ENCODE peak calls at places on chromosome 19, in eight cellular contexts. T is epithelial cell of proximal tubule, O is colonic mucosa, G is NCI-H146, W is Caki2, Y is AG10803, B is NCI-H2081, E is AML-193. N is an unnamed sample.

GRCh38 chr19:9362905-9363304 is at the start of gene ZNF177:
- DNase-seq in T (no peak), G (no peak), Y (no peak), B (no peak), W (no peak), O (no peak), E (no peak), N (peak)

GRCh38 chr19:28349604-28350003 is 863.3 kb downstream of the UQCRFS1 start:
- DNase-seq in T (no peak), E (no peak), G (no peak), O (no peak), B (no peak), W (no peak), Y (no peak), N (peak)

GRCh38 chr19:15330801-15331418 is 1.4 kb downstream of the BRD4 start:
- DNase-seq in T (no peak), O (peak), B (no peak), E (no peak), W (peak), Y (peak), G (no peak), N (peak)

GRCh38 chr19:18441804-18442788 is 4.2 kb upstream of the ISYNA1 start:
- DNase-seq in B (no peak), Y (no peak), W (no peak), O (no peak), T (no peak), G (no peak), E (no peak), N (no peak)

GRCh38 chr19:51147663-51148062 is 5.6 kb downstream of the SIGLEC7 start:
- DNase-seq in Y (no peak), G (no peak), T (no peak), W (no peak), O (no peak), E (no peak), B (no peak), N (no peak)

GRCh38 chr19:8392017-8392591 is 1.9 kb downstream of the RAB11B start:
- DNase-seq in B (no peak), G (no peak), W (no peak), O (no peak), T (no peak), E (no peak), Y (peak), N (no peak)

GRCh38 chr19:3243851-3244700 is 19.6 kb downstream of the CELF5 start:
- DNase-seq in T (no peak), G (no peak), Y (peak), B (no peak), E (peak), O (peak), W (peak), N (peak)

GRCh38 chr19:48290341-48290922 is 20.6 kb downstream of the ZNF114 start:
- DNase-seq in W (no peak), G (peak), B (no peak), E (no peak), O (no peak), T (no peak), Y (peak), N (no peak)

GRCh38 chr19:900302-901111 is 7.2 kb downstream of the RNU6-9 start:
- DNase-seq in B (no peak), Y (no peak), W (no peak), E (no peak), O (peak), T (no peak), G (no peak), N (no peak)

N was measured in NB4.